ENCODE peak calls at places on chromosomes 12 and 14, in eight cellular contexts. B, Q, A, C, V, D, P and W are unnamed samples.

GRCh38 chr14:69315302-69315701 is 55.3 kb downstream of the GALNT16 start:
- DNase-seq in P (no peak), B (no peak), D (no peak), C (no peak), V (peak), Q (peak), A (peak), W (no peak)

GRCh38 chr12:90366286-90366685 is 588.7 kb downstream of the CCER1 start:
- DNase-seq in B (no peak), Q (no peak), D (no peak), A (no peak), P (peak), V (no peak), C (no peak), W (no peak)

GRCh38 chr12:127550271-127550670 is 716.7 kb upstream of the TMEM132C start:
- DNase-seq in Q (no peak), P (peak), D (no peak), C (no peak), B (no peak), V (no peak), A (no peak), W (no peak)

GRCh38 chr12:13044859-13045384 is 741 bp downstream of the FAM234B start:
- DNase-seq in C (no peak), D (no peak), Q (no peak), A (no peak), P (no peak), V (no peak), B (no peak), W (peak)

GRCh38 chr12:47870175-47870781 is 34.5 kb downstream of the VDR start:
- DNase-seq in A (no peak), Q (no peak), V (peak), D (no peak), P (no peak), B (no peak), C (peak), W (no peak)

GRCh38 chr14:61925732-61926445 is 163.7 kb downstream of the SNAPC1 start:
- DNase-seq in V (no peak), B (no peak), D (no peak), C (no peak), Q (no peak), P (no peak), A (no peak), W (no peak)

GRCh38 chr14:27075503-27075902 is 477.7 kb upstream of the NOVA1 start:
- DNase-seq in V (no peak), Q (no peak), C (no peak), B (no peak), D (no peak), P (no peak), A (no peak), W (no peak)

GRCh38 chr14:66234411-66234810 is 251.8 kb upstream of the CCDC196 start:
- DNase-seq in D (no peak), C (no peak), A (no peak), V (no peak), B (no peak), Q (no peak), P (no peak), W (no peak)

GRCh38 chr14:99512571-99513182 is 31.5 kb downstream of the CCNK start:
- DNase-seq in V (peak), D (no peak), B (no peak), A (no peak), P (no peak), C (no peak), Q (no peak), W (no peak)

GRCh38 chr12:12384601-12385321 is 27.9 kb downstream of the BORCS5 start:
- DNase-seq in D (no peak), C (no peak), V (peak), P (no peak), B (no peak), A (no peak), Q (no peak), W (no peak)

GRCh38 chr14:63470877-63471565 is 72.2 kb downstream of the PPP2R5E start:
- DNase-seq in Q (no peak), P (no peak), B (no peak), C (no peak), V (no peak), D (no peak), A (no peak), W (peak)

GRCh38 chr12:121789800-121790748 is 3.4 kb downstream of the RHOF start:
- DNase-seq in V (no peak), P (no peak), Q (no peak), D (no peak), C (peak), A (no peak), B (no peak), W (peak)

GRCh38 chr14:99317231-99318090 is 45.5 kb upstream of the BCL11B start:
- DNase-seq in V (no peak), Q (no peak), C (no peak), D (no peak), P (no peak), B (no peak), A (no peak), W (peak)

GRCh38 chr12:24034160-24034559 is 84.7 kb upstream of the SOX5 start:
- DNase-seq in D (no peak), A (no peak), B (no peak), V (no peak), Q (no peak), P (no peak), C (no peak), W (no peak)

GRCh38 chr12:100899301-100899700 is 104.7 kb downstream of the ANO4 start:
- DNase-seq in B (no peak), P (no peak), C (no peak), A (no peak), D (no peak), V (no peak), Q (no peak), W (no peak)

GRCh38 chr14:99684356-99684952 is 356 bp downstream of the CYP46A1 start:
- DNase-seq in D (no peak), V (no peak), P (no peak), Q (no peak), A (no peak), B (no peak), C (no peak), W (no peak)

GRCh38 chr14:68191567-68192321 is 372.2 kb downstream of the RAD51B start:
- DNase-seq in D (no peak), A (no peak), V (no peak), P (no peak), Q (peak), B (no peak), C (no peak), W (no peak)

GRCh38 chr12:127262658-127263057 is 1004.3 kb upstream of the TMEM132C start:
- DNase-seq in V (no peak), D (no peak), B (no peak), P (no peak), C (no peak), A (no peak), Q (no peak), W (no peak)

GRCh38 chr12:26937863-26938659 is at the start of the genes FGFR1OP2 and INTS13:
- DNase-seq in C (peak), D (peak), V (peak), B (peak), A (peak), P (peak), Q (peak), W (peak)

GRCh38 chr12:94169966-94170689 is 21.8 kb downstream of the PLXNC1 start:
- DNase-seq in D (no peak), Q (no peak), C (no peak), B (no peak), A (no peak), P (no peak), V (no peak), W (no peak)

GRCh38 chr12:130162267-130162666 is at the start of gene FZD10:
- DNase-seq in B (peak), P (no peak), V (peak), C (peak), D (peak), Q (peak), A (no peak), W (no peak)

GRCh38 chr12:206746-207440 is 7.1 kb downstream of the SLC6A12 start:
- DNase-seq in D (no peak), P (no peak), B (no peak), C (no peak), V (no peak), Q (no peak), A (no peak), W (no peak)
- TF ChIP-seq CTCF in D (no peak), P (no peak), B (no peak), C (no peak), V (no peak), Q (no peak), A (no peak), W (no peak)

DNA sequence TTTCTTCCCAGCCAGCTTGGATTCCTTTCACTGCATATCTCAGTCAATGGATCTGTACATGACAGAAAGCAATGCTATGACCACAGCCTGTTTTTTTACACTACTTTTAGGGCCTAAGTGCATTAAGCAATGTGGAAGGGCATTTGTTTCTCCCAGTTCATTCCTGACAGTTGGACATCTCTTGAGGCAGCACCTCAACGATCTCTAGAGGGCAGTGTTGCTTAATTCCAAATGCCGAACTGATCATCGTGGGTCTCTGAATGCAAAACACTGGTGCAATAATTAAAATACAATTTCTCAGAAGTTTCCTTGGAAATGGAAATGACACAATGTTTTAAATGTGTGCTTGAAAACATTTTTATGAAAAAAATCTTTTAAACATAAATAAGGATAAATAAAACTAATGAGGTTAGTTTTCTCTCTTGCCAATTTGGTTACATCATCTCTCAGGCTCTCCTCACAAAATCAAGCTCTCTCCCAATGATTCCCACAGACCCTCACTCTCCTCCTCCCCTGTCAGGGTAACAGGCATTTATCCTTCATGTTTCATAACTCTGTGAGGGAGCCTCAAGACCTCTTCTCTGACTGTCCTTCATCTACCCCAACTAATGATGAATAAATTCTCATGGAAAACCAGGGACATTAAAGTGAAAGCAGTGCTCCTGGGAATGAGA is 192.4 kb upstream of the SLC16A7 start:
- DNase-seq in D (peak), B (no peak), P (peak), C (no peak), A (no peak), V (peak), Q (peak), W (peak)
- TF ChIP-seq CTCF in D (peak), B (peak), P (peak), C (peak), A (peak), V (peak), Q (peak), W (peak)

GRCh38 chr12:25194211-25194610 is 749 bp downstream of the DNAI7 start:
- DNase-seq in B (no peak), Q (no peak), A (no peak), C (no peak), V (no peak), P (no peak), D (no peak), W (no peak)
- TF ChIP-seq CTCF in B (no peak), Q (no peak), A (no peak), C (no peak), V (no peak), P (no peak), D (no peak), W (no peak)

GRCh38 chr12:119676573-119676972 is 8.6 kb downstream of the PRKAB1 start:
- DNase-seq in A (no peak), V (no peak), Q (no peak), D (no peak), P (no peak), B (no peak), C (no peak), W (no peak)
- TF ChIP-seq CTCF in A (no peak), V (no peak), Q (no peak), D (no peak), P (peak), B (no peak), C (no peak), W (no peak)

DNA sequence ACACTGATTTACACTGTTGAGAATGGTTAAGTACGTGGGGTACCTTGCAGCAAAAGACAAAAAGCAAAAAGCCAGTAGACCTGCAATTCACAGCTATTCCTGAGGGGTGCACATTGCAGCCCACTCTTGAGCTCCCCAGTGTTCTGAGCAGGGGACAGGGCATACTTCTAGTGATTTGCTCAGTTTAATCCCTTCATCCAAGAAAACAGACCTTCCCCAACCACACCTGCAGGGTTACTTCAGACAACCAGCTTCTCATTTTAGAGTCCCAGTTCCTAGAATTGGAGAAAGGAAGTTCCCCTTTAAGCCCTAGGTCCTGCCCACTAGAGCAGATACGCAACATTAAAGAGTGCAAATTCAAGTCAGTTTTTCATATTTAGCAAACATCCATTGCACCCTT is 3.6 kb upstream of the WSB2 start:
- DNase-seq in V (peak), D (no peak), A (no peak), C (no peak), B (no peak), Q (no peak), P (no peak), W (no peak)
- TF ChIP-seq CTCF in V (peak), D (peak), A (no peak), C (no peak), B (no peak), Q (no peak), P (peak), W (peak)